ENCODE peak calls at places on chromosomes 11 and 22, in four cellular contexts. One of them, this sample, is unnamed. For H3K4me1, the result is how much of the 10 kb centered on the place peaks cover.

GRCh38 chr22:25402501-25403283 is 161.8 kb upstream of the GRK3 start:
- DNase-seq in spleen: no peak
- DNase-seq in fibroblast of lung: peak
- DNase-seq in astrocyte: peak
- DNase-seq in this sample: peak

GRCh38 chr11:10900686-10901415 is 43.0 kb upstream of the ZBED5 start:
- DNase-seq in fibroblast of lung: peak
- DNase-seq in astrocyte: peak
- DNase-seq in spleen: no peak
- DNase-seq in this sample: no peak

GRCh38 chr22:50717709-50718351 is 20.2 kb upstream of the ACR start:
- DNase-seq in spleen: no peak
- DNase-seq in astrocyte: no peak
- DNase-seq in fibroblast of lung: no peak
- DNase-seq in this sample: no peak

GRCh38 chr11:34840736-34841386 is 75.3 kb downstream of the APIP start:
- DNase-seq in astrocyte: no peak
- DNase-seq in fibroblast of lung: no peak
- DNase-seq in spleen: no peak
- DNase-seq in this sample: no peak

GRCh38 chr22:38699784-38700183 is 959 bp downstream of the JOSD1 start:
- DNase-seq in spleen: no peak
- DNase-seq in fibroblast of lung: peak
- DNase-seq in astrocyte: peak
- DNase-seq in this sample: peak

GRCh38 chr11:121466063-121466794 is 13.5 kb upstream of the SORL1-AS1 start:
- DNase-seq in astrocyte: peak
- DNase-seq in fibroblast of lung: peak
- DNase-seq in spleen: no peak
- DNase-seq in this sample: peak

GRCh38 chr11:9060700-9061111 is 30.7 kb downstream of the SCUBE2 start:
- DNase-seq in spleen: no peak
- DNase-seq in astrocyte: no peak
- DNase-seq in fibroblast of lung: no peak
- DNase-seq in this sample: no peak

GRCh38 chr11:66891849-66892660 is 35.2 kb downstream of the LRFN4 start:
- DNase-seq in fibroblast of lung: peak
- DNase-seq in astrocyte: peak
- DNase-seq in spleen: no peak
- DNase-seq in this sample: peak

GRCh38 chr11:65851083-65851579 is 6.8 kb downstream of the CFL1 start:
- DNase-seq in fibroblast of lung: no peak
- DNase-seq in spleen: no peak
- DNase-seq in astrocyte: no peak
- DNase-seq in this sample: no peak

GRCh38 chr22:46009730-46010129 is 32.8 kb upstream of the WNT7B start:
- DNase-seq in astrocyte: no peak
- DNase-seq in spleen: peak
- DNase-seq in fibroblast of lung: no peak
- DNase-seq in this sample: no peak

GRCh38 chr11:74783241-74783871 is 34.7 kb downstream of the RNF169 start:
- DNase-seq in fibroblast of lung: peak
- DNase-seq in astrocyte: peak
- DNase-seq in spleen: no peak
- DNase-seq in this sample: peak

GRCh38 chr11:109304159-109304558 is 117.8 kb upstream of the C11orf87 start:
- DNase-seq in spleen: no peak
- DNase-seq in fibroblast of lung: no peak
- DNase-seq in astrocyte: peak
- DNase-seq in this sample: peak

GRCh38 chr11:5291207-5291838 is 10.4 kb downstream of the OR51B4 start:
- DNase-seq in spleen: no peak
- DNase-seq in astrocyte: no peak
- DNase-seq in fibroblast of lung: peak
- DNase-seq in this sample: no peak

GRCh38 chr11:64385953-64386704 is 27.2 kb downstream of the RPS6KA4 start:
- DNase-seq in astrocyte: peak
- DNase-seq in spleen: no peak
- DNase-seq in fibroblast of lung: no peak
- DNase-seq in this sample: peak

GRCh38 chr11:8809185-8809584 is 101.8 kb upstream of the AKIP1 start:
- DNase-seq in spleen: no peak
- DNase-seq in fibroblast of lung: no peak
- DNase-seq in astrocyte: no peak
- DNase-seq in this sample: no peak

GRCh38 chr22:36671398-36671797 is 32.2 kb downstream of the CACNG2 start:
- DNase-seq in spleen: no peak
- DNase-seq in astrocyte: no peak
- DNase-seq in fibroblast of lung: no peak
- DNase-seq in this sample: no peak

GRCh38 chr11:17015639-17016125 is 1.5 kb upstream of the PLEKHA7 start:
- DNase-seq in astrocyte: no peak
- DNase-seq in fibroblast of lung: peak
- DNase-seq in spleen: no peak
- DNase-seq in this sample: no peak

GRCh38 chr22:30048711-30049110 is 31.6 kb upstream of the HORMAD2 start:
- DNase-seq in astrocyte: no peak
- DNase-seq in spleen: no peak
- DNase-seq in fibroblast of lung: no peak
- DNase-seq in this sample: no peak

GRCh38 chr11:114275295-114275694 is 20.9 kb upstream of the NNMT start:
- DNase-seq in astrocyte: no peak
- DNase-seq in fibroblast of lung: no peak
- DNase-seq in spleen: no peak
- DNase-seq in this sample: no peak

GRCh38 chr11:65722261-65722660 is 1.7 kb upstream of the RNASEH2C start:
- DNase-seq in spleen: no peak
- DNase-seq in astrocyte: no peak
- DNase-seq in fibroblast of lung: no peak
- DNase-seq in this sample: no peak

GRCh38 chr22:25564979-25565677 is 653 bp downstream of the GRK3 start:
- DNase-seq in astrocyte: no peak
- DNase-seq in spleen: peak
- DNase-seq in fibroblast of lung: no peak
- DNase-seq in this sample: no peak

GRCh38 chr11:76803811-76804600 is 20.9 kb downstream of the TSKU start:
- DNase-seq in astrocyte: peak
- DNase-seq in fibroblast of lung: peak
- DNase-seq in spleen: peak
- DNase-seq in this sample: no peak

GRCh38 chr11:12827929-12828812 is 153.9 kb downstream of the TEAD1 start:
- DNase-seq in fibroblast of lung: peak
- DNase-seq in astrocyte: peak
- DNase-seq in spleen: no peak
- DNase-seq in this sample: no peak

GRCh38 chr11:94445641-94446040 is 44.4 kb upstream of the GPR83 start:
- DNase-seq in astrocyte: no peak
- DNase-seq in fibroblast of lung: no peak
- DNase-seq in spleen: no peak
- DNase-seq in this sample: no peak

GRCh38 chr11:34651551-34651950 is 30.7 kb downstream of the EHF start:
- DNase-seq in fibroblast of lung: no peak
- DNase-seq in spleen: no peak
- DNase-seq in astrocyte: no peak
- DNase-seq in this sample: no peak

GRCh38 chr11:124882339-124883071 is 15.2 kb downstream of the ROBO4 start:
- DNase-seq in fibroblast of lung: no peak
- DNase-seq in astrocyte: peak
- DNase-seq in spleen: no peak
- DNase-seq in this sample: no peak

DNA sequence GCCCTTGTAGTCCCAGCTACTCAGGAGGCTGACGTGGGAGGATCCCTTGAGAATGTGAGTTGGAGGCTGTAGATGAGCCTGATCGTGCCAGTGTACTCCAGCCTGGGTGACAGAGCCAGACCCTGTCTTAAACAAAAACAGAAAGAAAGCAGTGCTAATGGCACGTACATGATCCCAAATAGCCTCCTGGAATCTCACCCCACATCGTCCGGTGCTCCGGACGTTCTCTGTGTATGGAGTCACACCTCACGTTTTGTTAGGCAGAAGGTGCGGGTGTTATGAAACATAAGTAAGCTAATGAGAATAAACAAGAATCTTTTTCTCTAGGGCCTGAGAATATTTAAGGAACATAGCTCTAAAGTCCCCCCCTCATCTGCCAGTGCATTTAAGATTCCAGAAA is 23.7 kb upstream of the MICAL3 start:
- DNase-seq in spleen: no peak
- DNase-seq in astrocyte: no peak
- DNase-seq in fibroblast of lung: no peak
- DNase-seq in this sample: no peak
- TF ChIP-seq CTCF in spleen: no peak
- TF ChIP-seq CTCF in astrocyte: no peak
- TF ChIP-seq CTCF in fibroblast of lung: no peak
- TF ChIP-seq CTCF in this sample: no peak

DNA sequence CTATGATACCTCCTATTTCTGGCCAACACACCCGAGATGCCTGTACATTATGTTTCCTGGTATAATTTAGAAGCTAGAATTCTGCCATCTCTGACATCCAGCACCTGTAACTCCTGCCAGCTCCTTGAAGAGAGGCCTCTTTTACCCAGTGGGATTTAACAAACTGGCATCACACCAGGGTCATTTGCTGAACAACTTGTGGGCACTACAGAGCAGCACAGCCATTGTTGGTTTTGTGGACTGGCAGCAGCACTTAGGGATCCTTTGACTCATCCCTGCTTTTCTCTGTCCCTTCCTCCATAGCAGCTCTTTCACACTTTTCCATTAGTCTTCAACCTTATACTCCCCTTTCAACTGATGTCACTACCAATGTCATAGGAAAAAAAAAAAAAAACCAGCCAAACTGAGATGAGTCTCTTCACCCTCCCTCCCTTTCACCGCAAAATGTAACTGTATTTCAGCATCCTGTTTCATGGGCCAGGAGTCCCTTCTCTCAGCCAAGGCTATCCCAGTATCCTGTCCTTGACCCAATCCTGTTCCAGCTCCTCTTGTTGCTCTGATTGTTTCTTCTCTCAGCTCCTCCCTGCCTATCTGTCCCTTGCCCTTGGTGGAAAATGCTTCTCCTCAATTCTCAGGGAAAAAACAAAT is 68.7 kb downstream of the PPFIBP2 start:
- DNase-seq in spleen: no peak
- DNase-seq in astrocyte: no peak
- DNase-seq in fibroblast of lung: no peak
- DNase-seq in this sample: no peak
- H3K4me1 ChIP-seq in spleen: under half
- H3K4me1 ChIP-seq in astrocyte: under half
- H3K4me1 ChIP-seq in fibroblast of lung: under half
- H3K4me1 ChIP-seq in this sample: under half

DNA sequence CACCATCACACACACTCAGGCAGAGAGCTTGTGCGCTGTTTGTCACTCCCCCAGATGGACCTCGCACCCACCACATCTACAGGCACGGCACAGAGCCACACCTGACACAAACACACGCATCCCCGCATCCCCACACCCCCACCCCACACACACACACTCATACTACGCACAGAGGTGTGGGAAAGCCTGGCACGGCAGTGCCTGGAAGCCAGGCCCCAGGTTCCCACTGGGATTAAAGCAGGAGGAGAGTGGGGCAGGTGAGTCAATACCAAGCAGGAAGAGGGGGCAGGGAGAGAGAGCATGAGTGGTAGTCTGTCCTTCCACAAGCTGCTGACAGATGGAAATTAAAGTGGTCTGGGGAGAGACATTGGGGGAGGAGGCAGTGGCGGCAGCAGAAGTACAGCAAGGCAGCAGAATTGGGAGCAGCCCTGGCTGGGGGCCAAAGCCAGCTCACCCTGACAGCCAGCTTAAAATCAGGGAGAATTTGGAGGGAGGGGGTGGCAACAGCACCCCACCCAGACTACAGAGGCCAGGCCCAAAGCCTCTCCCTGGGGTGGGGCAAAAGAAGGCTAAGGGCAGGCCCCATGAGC is 20.7 kb downstream of the TNKS1BP1 start:
- DNase-seq in fibroblast of lung: peak
- DNase-seq in spleen: no peak
- DNase-seq in astrocyte: peak
- DNase-seq in this sample: peak
- H3K27ac ChIP-seq in fibroblast of lung: no peak
- H3K27ac ChIP-seq in spleen: peak
- H3K27ac ChIP-seq in astrocyte: peak
- H3K27ac ChIP-seq in this sample: peak

GRCh38 chr11:33319965-33320813 is 63.0 kb downstream of the HIPK3 start:
- DNase-seq in astrocyte: no peak
- DNase-seq in fibroblast of lung: no peak
- DNase-seq in spleen: no peak
- DNase-seq in this sample: no peak
- TF ChIP-seq CTCF in astrocyte: no peak
- TF ChIP-seq CTCF in fibroblast of lung: no peak
- TF ChIP-seq CTCF in spleen: no peak
- TF ChIP-seq CTCF in this sample: no peak

DNA sequence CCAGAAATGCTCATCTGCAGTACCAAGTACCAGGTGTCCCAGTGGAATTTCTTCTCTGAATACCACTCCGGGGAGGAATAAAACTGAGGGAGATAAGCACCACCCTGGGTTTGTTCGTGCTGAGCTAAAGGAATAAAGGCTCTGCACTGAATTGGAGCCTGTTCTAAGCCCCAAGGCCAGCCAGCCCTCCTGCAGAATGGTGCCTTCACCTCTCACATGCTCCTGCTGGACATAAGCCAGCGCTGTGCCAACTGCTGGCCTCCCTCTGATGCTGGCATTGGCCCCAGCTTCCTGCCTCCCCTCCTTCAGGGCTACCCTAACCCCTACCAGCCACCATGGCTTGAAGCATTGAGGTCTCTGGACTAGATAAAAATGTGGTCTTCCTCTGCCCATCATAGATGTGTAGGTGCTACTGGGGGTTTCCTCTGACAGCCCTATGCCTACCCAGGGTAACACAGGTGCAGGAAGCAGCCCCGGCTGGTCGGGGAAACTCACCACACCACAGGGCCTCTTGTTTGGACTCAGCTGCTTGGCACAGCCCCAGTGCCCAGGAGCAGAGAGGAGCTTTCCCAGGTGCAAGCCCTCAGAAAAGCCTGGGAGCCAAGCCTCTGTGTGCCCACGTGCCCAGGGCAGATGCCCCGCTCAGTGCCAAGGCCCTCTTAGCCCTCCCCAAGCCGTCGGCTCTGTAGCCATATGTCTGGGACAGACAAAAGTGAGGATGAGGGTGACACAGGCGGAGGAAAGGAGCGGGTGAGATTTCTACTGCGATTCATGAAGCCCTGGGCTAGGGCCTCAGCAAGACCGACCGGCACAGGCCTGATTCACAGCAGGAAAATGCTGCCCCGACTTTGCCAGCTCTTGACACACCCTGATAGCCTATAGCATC is 34.1 kb upstream of the JAM3 start:
- DNase-seq in fibroblast of lung: no peak
- DNase-seq in astrocyte: no peak
- DNase-seq in spleen: peak
- DNase-seq in this sample: no peak
- H3K4me1 ChIP-seq in fibroblast of lung: under half
- H3K4me1 ChIP-seq in astrocyte: under half
- H3K4me1 ChIP-seq in spleen: half or more
- H3K4me1 ChIP-seq in this sample: under half

This sample was measured in foreskin keratinocyte.